ENCODE peak calls at places on chromosomes 5 and 9, in four cellular contexts. A is A549, E is HepG2, P is GM12878. I is an unnamed sample.

GRCh38 chr5:167993771-167994170 is 297.7 kb upstream of the WWC1 start:
- DNase-seq in A (no peak), E (no peak), P (no peak), I (no peak)

GRCh38 chr9:89185980-89186379 is 7.4 kb upstream of the SHC3 start:
- DNase-seq in A (no peak), E (no peak), P (no peak), I (no peak)

GRCh38 chr5:61777292-61777691 is 445.2 kb downstream of the ZSWIM6 start:
- DNase-seq in A (no peak), E (no peak), P (no peak), I (no peak)

GRCh38 chr5:88964831-88965230 is 81.8 kb upstream of the MEF2C start:
- DNase-seq in A (no peak), E (peak; percentile 27), P (no peak), I (no peak)

GRCh38 chr9:131627846-131628820 is 82.8 kb downstream of the PRRT1B start:
- DNase-seq in A (no peak), E (no peak), P (no peak), I (no peak)

GRCh38 chr9:137178939-137179630 is 7.2 kb upstream of the TMEM210 start:
- DNase-seq in A (no peak), E (no peak), P (no peak), I (no peak)

GRCh38 chr9:35599763-35600604 is 5.1 kb upstream of the TESK1 start:
- DNase-seq in A (peak; percentile 24), E (peak; percentile 62), P (no peak), I (no peak)

GRCh38 chr5:143629871-143630658 is 181.9 kb upstream of the HMHB1 start:
- DNase-seq in A (peak; percentile 58), E (peak; percentile 80), P (no peak), I (no peak)

GRCh38 chr9:118761016-118761790 is 608.0 kb downstream of the BRINP1 start:
- DNase-seq in A (no peak), E (no peak), P (no peak), I (no peak)

GRCh38 chr5:139752506-139753350 is 42.9 kb upstream of the PSD2 start:
- DNase-seq in A (no peak), E (no peak), P (no peak), I (peak; percentile 53)

GRCh38 chr5:98517559-98517958 is 255.9 kb upstream of the RGMB start:
- DNase-seq in A (no peak), E (no peak), P (no peak), I (no peak)

GRCh38 chr5:142433526-142434321 is 108.9 kb upstream of the SPRY4 start:
- DNase-seq in A (no peak), E (peak; percentile 46), P (no peak), I (no peak)

GRCh38 chr9:111621895-111622480 is 9.1 kb upstream of the DNAJC25 start:
- DNase-seq in A (peak; percentile 61), E (peak; percentile 47), P (no peak), I (peak; percentile 64)

GRCh38 chr9:18749711-18750110 is 275.8 kb downstream of the ADAMTSL1 start:
- DNase-seq in A (no peak), E (no peak), P (no peak), I (no peak)

GRCh38 chr5:56422060-56422762 is 189.1 kb upstream of the ANKRD55 start:
- DNase-seq in A (no peak), E (no peak), P (no peak), I (no peak)

GRCh38 chr5:172044631-172045314 is 38.3 kb upstream of the FBXW11 start:
- DNase-seq in A (no peak), E (no peak), P (no peak), I (no peak)

GRCh38 chr5:12947379-12947778 is 997.1 kb downstream of the DNAH5 start:
- DNase-seq in A (no peak), E (no peak), P (no peak), I (no peak)

GRCh38 chr9:137156567-137157375 is 13.1 kb downstream of the LRRC26 start:
- DNase-seq in A (peak; percentile 58), E (no peak), P (no peak), I (peak; percentile 88)

GRCh38 chr5:155049569-155050383 is 36.2 kb downstream of the KIF4B start:
- DNase-seq in A (peak; percentile 31), E (peak; percentile 4), P (no peak), I (no peak)

GRCh38 chr9:37511715-37512010 is 25.9 kb downstream of the POLR1E start:
- DNase-seq in A (no peak), E (no peak), P (no peak), I (no peak)

GRCh38 chr9:37509536-37509935 is 23.8 kb downstream of the POLR1E start:
- DNase-seq in A (no peak), E (no peak), P (no peak), I (no peak)

GRCh38 chr9:37508834-37509206 is 23.1 kb downstream of the POLR1E start:
- DNase-seq in A (no peak), E (no peak), P (no peak), I (no peak)

GRCh38 chr9:37512439-37512838 is 26.7 kb downstream of the POLR1E start:
- DNase-seq in A (no peak), E (no peak), P (no peak), I (no peak)

DNA sequence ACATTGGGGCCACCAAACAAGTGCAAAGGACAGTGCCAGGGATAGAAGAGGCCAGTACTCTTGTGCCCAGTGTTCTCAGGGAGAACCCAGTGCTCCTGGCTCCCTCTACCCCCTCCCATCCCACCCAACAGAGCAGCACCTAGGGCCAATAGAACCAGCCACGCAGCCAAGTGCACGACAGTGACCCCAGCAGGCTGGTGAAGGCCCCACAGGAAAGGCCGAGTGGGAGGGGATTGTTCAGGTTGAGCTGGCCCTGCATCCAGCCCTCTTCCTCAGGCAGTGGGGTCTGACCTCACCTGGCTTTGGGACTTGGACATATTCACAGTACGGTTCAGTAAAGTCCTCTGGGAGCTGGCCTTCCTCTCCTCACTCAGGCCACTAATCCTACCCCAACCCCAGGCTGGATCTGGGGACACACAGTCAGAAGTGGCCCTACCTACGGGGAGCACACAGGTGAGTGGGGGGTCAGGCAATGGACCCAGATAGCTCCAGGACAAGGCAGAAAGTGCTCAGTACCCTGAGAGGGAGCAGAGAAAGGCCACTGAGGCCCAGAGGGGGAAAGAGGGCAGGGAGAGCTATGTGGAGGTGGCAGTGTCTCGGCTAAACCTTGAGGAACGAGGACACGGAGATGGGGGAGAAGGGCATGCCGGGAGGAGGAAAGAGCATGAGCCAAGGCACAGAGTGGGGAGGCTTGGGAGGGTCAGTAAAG is 25.4 kb downstream of the POLR1E start:
- DNase-seq in A (peak; percentile 26), E (peak; percentile 29), P (no peak), I (peak; percentile 52)
- TF ChIP-seq PBX3 in A (no peak), E (no peak), P (no peak), I (no peak)

GRCh38 chr9:73152953-73153352 is 1.3 kb downstream of the ANXA1 start:
- DNase-seq in A (no peak), E (no peak), P (peak; percentile 20), I (no peak)
- TF ChIP-seq PBX3 in A (no peak), E (no peak), P (no peak), I (no peak)

GRCh38 chr5:848671-849111 is 2.1 kb downstream of the ZDHHC11 start:
- DNase-seq in A (no peak), E (no peak), P (no peak), I (no peak)
- TF ChIP-seq PBX3 in A (no peak), E (no peak), P (no peak), I (no peak)

GRCh38 chr5:132209131-132209530 is 18.5 kb downstream of the P4HA2 start:
- DNase-seq in A (no peak), E (no peak), P (no peak), I (no peak)
- TF ChIP-seq PBX3 in A (no peak), E (no peak), P (no peak), I (no peak)